ENCODE peak calls at places on chromosomes 6 and 20, in ten cellular contexts. One of them, this sample, is unnamed.

GRCh38 chr6:35718911-35719381 is 17.9 kb upstream of the ARMC12 start:
- DNase-seq in colonic mucosa: no peak
- DNase-seq in neural progenitor cell: no peak
- DNase-seq in astrocyte of the cerebellum: no peak
- DNase-seq in bronchial epithelial cell: no peak
- DNase-seq in AG10803: no peak
- DNase-seq in Calu3: no peak
- DNase-seq in coronary artery: no peak
- DNase-seq in lung: no peak
- DNase-seq in cardiac fibroblast: no peak
- DNase-seq in this sample: no peak

GRCh38 chr6:95577317-95578105 is at the start of gene MANEA:
- DNase-seq in colonic mucosa: peak; percentile 74
- DNase-seq in neural progenitor cell: peak; percentile 94
- DNase-seq in astrocyte of the cerebellum: peak; percentile 57
- DNase-seq in bronchial epithelial cell: peak; percentile 59
- DNase-seq in AG10803: peak; percentile 86
- DNase-seq in Calu3: peak; percentile 78
- DNase-seq in coronary artery: peak; percentile 89
- DNase-seq in lung: peak; percentile 79
- DNase-seq in cardiac fibroblast: peak; percentile 92
- DNase-seq in this sample: peak; percentile 84

GRCh38 chr20:35887393-35888064 is 66.8 kb downstream of the SCAND1 start:
- DNase-seq in colonic mucosa: no peak
- DNase-seq in neural progenitor cell: no peak
- DNase-seq in astrocyte of the cerebellum: no peak
- DNase-seq in bronchial epithelial cell: no peak
- DNase-seq in AG10803: no peak
- DNase-seq in Calu3: no peak
- DNase-seq in coronary artery: no peak
- DNase-seq in lung: no peak
- DNase-seq in cardiac fibroblast: no peak
- DNase-seq in this sample: no peak

GRCh38 chr20:9949563-9949962 is 85.2 kb upstream of the ANKEF1 start:
- DNase-seq in colonic mucosa: no peak
- DNase-seq in neural progenitor cell: no peak
- DNase-seq in astrocyte of the cerebellum: no peak
- DNase-seq in bronchial epithelial cell: no peak
- DNase-seq in AG10803: no peak
- DNase-seq in Calu3: no peak
- DNase-seq in coronary artery: no peak
- DNase-seq in lung: no peak
- DNase-seq in cardiac fibroblast: peak; percentile 7
- DNase-seq in this sample: no peak

GRCh38 chr6:111806561-111807497 is 66.4 kb downstream of the FYN start:
- DNase-seq in colonic mucosa: no peak
- DNase-seq in neural progenitor cell: no peak
- DNase-seq in astrocyte of the cerebellum: no peak
- DNase-seq in bronchial epithelial cell: no peak
- DNase-seq in AG10803: no peak
- DNase-seq in Calu3: no peak
- DNase-seq in coronary artery: no peak
- DNase-seq in lung: no peak
- DNase-seq in cardiac fibroblast: no peak
- DNase-seq in this sample: no peak

GRCh38 chr6:158517581-158517980 is 42.3 kb upstream of the TMEM181 start:
- DNase-seq in colonic mucosa: no peak
- DNase-seq in neural progenitor cell: no peak
- DNase-seq in astrocyte of the cerebellum: no peak
- DNase-seq in bronchial epithelial cell: no peak
- DNase-seq in AG10803: no peak
- DNase-seq in Calu3: no peak
- DNase-seq in coronary artery: no peak
- DNase-seq in lung: no peak
- DNase-seq in cardiac fibroblast: no peak
- DNase-seq in this sample: no peak

GRCh38 chr6:18447552-18447951 is 60.4 kb downstream of the RNF144B start:
- DNase-seq in colonic mucosa: no peak
- DNase-seq in neural progenitor cell: no peak
- DNase-seq in astrocyte of the cerebellum: no peak
- DNase-seq in bronchial epithelial cell: no peak
- DNase-seq in AG10803: no peak
- DNase-seq in Calu3: no peak
- DNase-seq in coronary artery: no peak
- DNase-seq in lung: no peak
- DNase-seq in cardiac fibroblast: no peak
- DNase-seq in this sample: no peak

GRCh38 chr20:3121271-3121911 is 36.9 kb upstream of the AVP start:
- DNase-seq in colonic mucosa: no peak
- DNase-seq in neural progenitor cell: no peak
- DNase-seq in astrocyte of the cerebellum: no peak
- DNase-seq in bronchial epithelial cell: no peak
- DNase-seq in AG10803: no peak
- DNase-seq in Calu3: no peak
- DNase-seq in coronary artery: no peak
- DNase-seq in lung: no peak
- DNase-seq in cardiac fibroblast: no peak
- DNase-seq in this sample: no peak

GRCh38 chr6:33856655-33857054 is 52.9 kb upstream of the MLN start:
- DNase-seq in colonic mucosa: no peak
- DNase-seq in neural progenitor cell: no peak
- DNase-seq in astrocyte of the cerebellum: no peak
- DNase-seq in bronchial epithelial cell: no peak
- DNase-seq in AG10803: no peak
- DNase-seq in Calu3: no peak
- DNase-seq in coronary artery: no peak
- DNase-seq in lung: no peak
- DNase-seq in cardiac fibroblast: no peak
- DNase-seq in this sample: no peak

GRCh38 chr20:36040571-36040970 is 72.2 kb downstream of the CNBD2 start:
- DNase-seq in colonic mucosa: no peak
- DNase-seq in neural progenitor cell: no peak
- DNase-seq in astrocyte of the cerebellum: no peak
- DNase-seq in bronchial epithelial cell: no peak
- DNase-seq in AG10803: no peak
- DNase-seq in Calu3: no peak
- DNase-seq in coronary artery: no peak
- DNase-seq in lung: no peak
- DNase-seq in cardiac fibroblast: no peak
- DNase-seq in this sample: no peak

GRCh38 chr20:64080013-64080812 is at the start of gene OPRL1:
- DNase-seq in colonic mucosa: no peak
- DNase-seq in neural progenitor cell: peak; percentile 54
- DNase-seq in astrocyte of the cerebellum: no peak
- DNase-seq in bronchial epithelial cell: no peak
- DNase-seq in AG10803: no peak
- DNase-seq in Calu3: no peak
- DNase-seq in coronary artery: no peak
- DNase-seq in lung: no peak
- DNase-seq in cardiac fibroblast: no peak
- DNase-seq in this sample: no peak

GRCh38 chr20:10708342-10709185 is 34.8 kb upstream of the JAG1 start:
- DNase-seq in colonic mucosa: no peak
- DNase-seq in neural progenitor cell: peak; percentile 86
- DNase-seq in astrocyte of the cerebellum: peak; percentile 44
- DNase-seq in bronchial epithelial cell: peak; percentile 77
- DNase-seq in AG10803: peak; percentile 58
- DNase-seq in Calu3: no peak
- DNase-seq in coronary artery: no peak
- DNase-seq in lung: no peak
- DNase-seq in cardiac fibroblast: peak; percentile 77
- DNase-seq in this sample: no peak

DNA sequence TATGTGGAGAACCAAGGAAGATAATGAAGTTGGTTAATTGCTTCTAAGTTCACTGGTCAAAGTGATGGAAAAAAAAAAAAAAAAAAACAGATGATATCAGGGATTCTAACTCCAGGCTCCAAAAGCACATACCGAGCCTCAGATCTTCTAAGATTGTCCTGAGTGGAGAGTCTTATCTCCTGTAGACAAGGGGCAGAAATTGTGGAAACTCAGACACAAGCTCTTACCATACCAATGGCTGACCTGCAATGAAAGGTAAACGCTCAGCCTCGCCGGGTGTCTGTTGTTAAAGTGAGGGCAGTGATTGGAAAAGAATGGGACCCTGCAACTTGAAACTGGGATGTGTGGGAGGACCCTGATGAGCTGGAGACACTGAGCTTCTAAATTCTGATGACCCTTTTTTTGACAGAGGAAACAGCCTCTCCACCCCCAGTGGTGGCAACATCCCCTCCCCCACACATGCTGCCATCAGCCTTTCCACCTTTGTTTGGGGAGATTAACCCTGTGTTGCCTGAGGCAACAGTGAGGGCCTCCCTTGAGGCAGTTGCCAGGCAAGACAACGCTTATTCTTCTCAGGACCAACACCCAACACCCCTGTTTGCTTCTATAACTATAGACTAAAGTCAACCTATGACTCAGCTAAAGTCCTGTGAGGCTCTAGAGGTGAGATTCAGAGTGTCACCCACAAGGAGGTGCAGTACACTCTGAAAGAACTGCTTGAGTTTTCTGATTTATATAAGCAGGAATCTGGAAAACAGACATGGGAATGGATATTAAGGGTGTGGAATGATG is 154.0 kb downstream of the THBS2 start:
- DNase-seq in colonic mucosa: no peak
- DNase-seq in neural progenitor cell: peak; percentile 38
- DNase-seq in astrocyte of the cerebellum: no peak
- DNase-seq in bronchial epithelial cell: peak; percentile 40
- DNase-seq in AG10803: peak; percentile 19
- DNase-seq in Calu3: no peak
- DNase-seq in coronary artery: no peak
- DNase-seq in lung: peak; percentile 11
- DNase-seq in cardiac fibroblast: peak; percentile 47
- DNase-seq in this sample: no peak
- TF ChIP-seq CTCF in colonic mucosa: no peak
- TF ChIP-seq CTCF in neural progenitor cell: no peak
- TF ChIP-seq CTCF in astrocyte of the cerebellum: no peak
- TF ChIP-seq CTCF in bronchial epithelial cell: no peak
- TF ChIP-seq CTCF in AG10803: peak; percentile 11
- TF ChIP-seq CTCF in Calu3: no peak
- TF ChIP-seq CTCF in coronary artery: no peak
- TF ChIP-seq CTCF in lung: no peak
- TF ChIP-seq CTCF in cardiac fibroblast: peak; percentile 9
- TF ChIP-seq CTCF in this sample: no peak

DNA sequence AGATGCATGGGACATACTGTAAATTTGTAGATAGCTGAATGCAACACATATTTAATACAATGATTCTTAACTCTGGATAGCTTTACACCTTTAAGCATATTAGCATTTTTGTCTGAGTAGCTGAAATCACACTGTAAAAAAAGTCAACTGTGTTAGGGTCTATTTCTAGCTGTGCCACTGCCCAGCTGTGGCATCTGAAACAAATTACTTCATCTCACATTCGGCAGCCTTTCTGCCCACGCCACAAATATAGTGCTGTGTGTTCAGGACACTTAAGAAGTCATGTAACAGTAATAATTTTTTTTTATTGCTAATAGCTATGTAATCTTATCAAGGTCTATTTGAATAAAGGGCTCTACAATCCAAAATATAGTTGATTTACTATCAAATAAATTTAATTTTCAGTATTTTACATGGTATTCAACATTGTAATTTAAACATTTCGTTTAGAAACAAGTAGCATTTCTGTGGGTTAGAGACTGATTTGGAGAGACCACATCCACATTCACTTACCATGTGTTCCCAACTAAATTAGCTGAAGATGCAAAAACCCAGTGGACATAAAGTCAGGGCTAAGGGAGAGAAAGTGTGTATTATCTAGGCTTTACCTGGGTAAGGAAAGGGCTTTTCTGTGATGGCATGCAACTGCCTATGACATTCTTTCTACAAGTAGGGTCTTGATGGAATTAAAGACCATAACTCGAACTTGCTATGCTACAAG is 276.7 kb downstream of the PLCB1 start:
- DNase-seq in colonic mucosa: no peak
- DNase-seq in neural progenitor cell: no peak
- DNase-seq in astrocyte of the cerebellum: no peak
- DNase-seq in bronchial epithelial cell: no peak
- DNase-seq in AG10803: no peak
- DNase-seq in Calu3: no peak
- DNase-seq in coronary artery: no peak
- DNase-seq in lung: no peak
- DNase-seq in cardiac fibroblast: no peak
- DNase-seq in this sample: no peak
- TF ChIP-seq CTCF in colonic mucosa: no peak
- TF ChIP-seq CTCF in neural progenitor cell: no peak
- TF ChIP-seq CTCF in astrocyte of the cerebellum: no peak
- TF ChIP-seq CTCF in bronchial epithelial cell: no peak
- TF ChIP-seq CTCF in AG10803: no peak
- TF ChIP-seq CTCF in Calu3: no peak
- TF ChIP-seq CTCF in coronary artery: no peak
- TF ChIP-seq CTCF in lung: no peak
- TF ChIP-seq CTCF in cardiac fibroblast: no peak
- TF ChIP-seq CTCF in this sample: no peak

DNA sequence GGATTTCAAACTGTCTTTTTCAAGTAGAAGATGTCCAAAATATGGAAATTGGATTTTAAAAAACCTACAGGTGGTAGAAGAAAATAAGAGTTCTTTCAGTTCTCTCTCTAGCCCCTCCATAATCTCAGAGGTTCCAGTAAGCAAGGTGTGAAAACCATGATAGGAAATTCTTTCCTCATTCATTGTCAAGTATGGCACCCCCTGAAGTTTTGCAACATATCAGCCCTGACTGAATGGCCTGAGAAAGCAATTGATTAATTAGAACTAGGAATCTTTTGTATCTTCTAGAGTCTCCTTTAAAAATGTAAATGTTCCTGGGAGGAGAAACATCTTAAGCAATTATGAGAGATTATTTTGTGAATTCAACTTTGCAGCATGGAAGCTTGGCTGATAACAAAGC is 198.7 kb upstream of the STXBP5 start:
- DNase-seq in colonic mucosa: no peak
- DNase-seq in neural progenitor cell: no peak
- DNase-seq in astrocyte of the cerebellum: no peak
- DNase-seq in bronchial epithelial cell: no peak
- DNase-seq in AG10803: no peak
- DNase-seq in Calu3: no peak
- DNase-seq in coronary artery: no peak
- DNase-seq in lung: no peak
- DNase-seq in cardiac fibroblast: no peak
- DNase-seq in this sample: no peak
- TF ChIP-seq CTCF in colonic mucosa: no peak
- TF ChIP-seq CTCF in neural progenitor cell: peak; percentile 42
- TF ChIP-seq CTCF in astrocyte of the cerebellum: no peak
- TF ChIP-seq CTCF in bronchial epithelial cell: no peak
- TF ChIP-seq CTCF in AG10803: no peak
- TF ChIP-seq CTCF in Calu3: no peak
- TF ChIP-seq CTCF in coronary artery: no peak
- TF ChIP-seq CTCF in lung: no peak
- TF ChIP-seq CTCF in cardiac fibroblast: no peak
- TF ChIP-seq CTCF in this sample: no peak

DNA sequence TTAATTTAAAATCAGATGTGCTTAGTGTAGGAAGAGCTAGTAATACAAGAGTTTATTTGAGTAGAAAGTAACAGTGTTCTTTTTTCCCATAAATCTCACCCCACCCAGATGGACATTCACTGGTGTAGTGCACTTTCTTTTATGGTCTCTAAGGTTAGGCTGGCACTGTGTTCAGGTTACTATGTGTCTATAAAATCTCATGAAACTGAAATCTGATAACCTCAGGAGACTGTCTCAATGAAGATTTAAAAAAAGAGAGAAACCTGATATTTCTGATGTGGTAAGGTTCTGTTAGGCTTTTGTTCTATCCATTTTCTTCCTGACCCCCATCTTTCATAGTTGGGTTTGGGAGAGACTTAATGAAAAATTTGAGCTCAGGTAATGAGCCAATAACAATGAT is 101.2 kb upstream of the CLVS2 start:
- DNase-seq in colonic mucosa: no peak
- DNase-seq in neural progenitor cell: no peak
- DNase-seq in astrocyte of the cerebellum: no peak
- DNase-seq in bronchial epithelial cell: no peak
- DNase-seq in AG10803: no peak
- DNase-seq in Calu3: no peak
- DNase-seq in coronary artery: no peak
- DNase-seq in lung: no peak
- DNase-seq in cardiac fibroblast: no peak
- DNase-seq in this sample: no peak
- TF ChIP-seq CTCF in colonic mucosa: no peak
- TF ChIP-seq CTCF in neural progenitor cell: no peak
- TF ChIP-seq CTCF in astrocyte of the cerebellum: no peak
- TF ChIP-seq CTCF in bronchial epithelial cell: no peak
- TF ChIP-seq CTCF in AG10803: no peak
- TF ChIP-seq CTCF in Calu3: no peak
- TF ChIP-seq CTCF in coronary artery: no peak
- TF ChIP-seq CTCF in lung: no peak
- TF ChIP-seq CTCF in cardiac fibroblast: no peak
- TF ChIP-seq CTCF in this sample: no peak

This sample was measured in nephron progenitor cell.